ENCODE peak calls at places on chromosome 9, in eight cellular contexts. E is body of pancreas; Y is coronary artery; I is PC-3; J is IMR-90; P is activated effector memory CD4-positive, alpha-beta T cell treated with anti-CD3 and anti-CD28 coated beads, Interleukin-2, amount 50 U/mL, for 16 hours; O is NCI-H2107; F is activated CD4-positive, CD25-positive, alpha-beta regulatory T cell treated with anti-CD3 and anti-CD28 coated beads, Interleukin-2, amount 50 U/mL, for 72 hours. R is an unnamed sample.

GRCh38 chr9:109549386-109549785 is 51.3 kb upstream of the PTPN3 start:
- DNase-seq in O (no peak), P (no peak), F (no peak), I (no peak), Y (no peak), E (no peak), J (no peak), R (no peak)

GRCh38 chr9:69671904-69672827 is at the start of gene APBA1:
- DNase-seq in F (peak), O (peak), I (no peak), E (peak), Y (peak), P (peak), J (peak), R (peak)

GRCh38 chr9:15834541-15834940 is 281.7 kb downstream of the CCDC171 start:
- DNase-seq in J (peak), F (no peak), I (peak), O (no peak), E (peak), P (no peak), Y (no peak), R (no peak)

GRCh38 chr9:128091144-128091543 is 23.1 kb downstream of the SLC25A25 start:
- DNase-seq in J (peak), F (no peak), Y (peak), I (no peak), O (no peak), P (no peak), E (no peak), R (no peak)

GRCh38 chr9:113522858-113523257 is 59.3 kb downstream of the RGS3 start:
- DNase-seq in F (no peak), J (no peak), I (no peak), Y (no peak), P (no peak), O (no peak), E (no peak), R (no peak)

GRCh38 chr9:27436234-27436633 is 87.9 kb upstream of the IFNK start:
- DNase-seq in O (no peak), Y (no peak), J (no peak), I (peak), E (peak), P (no peak), F (no peak), R (no peak)

GRCh38 chr9:95092321-95093072 is 225.0 kb downstream of the FANCC start:
- DNase-seq in Y (no peak), E (peak), P (no peak), I (peak), J (peak), F (no peak), O (no peak), R (no peak)

GRCh38 chr9:14433841-14434511 is 120.0 kb upstream of the NFIB start:
- DNase-seq in F (no peak), O (peak), I (peak), J (peak), E (peak), Y (no peak), P (no peak), R (no peak)

GRCh38 chr9:34032631-34033030 is 16.1 kb downstream of the UBAP2 start:
- DNase-seq in Y (no peak), F (no peak), E (no peak), I (no peak), P (peak), O (no peak), J (no peak), R (no peak)

GRCh38 chr9:15965246-15965745 is 412.5 kb downstream of the CCDC171 start:
- DNase-seq in E (no peak), P (no peak), F (no peak), O (no peak), J (peak), Y (no peak), I (no peak), R (no peak)

GRCh38 chr9:79023134-79023577 is 548.6 kb upstream of the TLE4 start:
- DNase-seq in Y (no peak), O (no peak), E (no peak), F (no peak), P (no peak), J (peak), I (peak), R (no peak)

GRCh38 chr9:14238518-14238917 is 75.4 kb downstream of the NFIB start:
- DNase-seq in J (peak), P (no peak), E (no peak), I (peak), O (no peak), F (no peak), Y (no peak), R (no peak)

GRCh38 chr9:121455527-121456239 is 44.0 kb downstream of the GGTA1 start:
- DNase-seq in J (no peak), P (no peak), Y (no peak), E (no peak), I (no peak), O (no peak), F (no peak), R (no peak)

GRCh38 chr9:119283118-119283794 is 86.0 kb downstream of the BRINP1 start:
- DNase-seq in P (no peak), O (no peak), F (no peak), Y (no peak), I (no peak), J (no peak), E (no peak), R (no peak)

GRCh38 chr9:96122255-96122654 is 179.7 kb downstream of the HSD17B3 start:
- DNase-seq in I (no peak), F (no peak), J (no peak), E (no peak), P (no peak), O (no peak), Y (no peak), R (no peak)

GRCh38 chr9:106861585-106862114 is 1.3 kb upstream of the ZNF462 start:
- DNase-seq in P (no peak), E (no peak), F (no peak), J (no peak), O (no peak), I (no peak), Y (no peak), R (no peak)

GRCh38 chr9:17116400-17116837 is 18.4 kb upstream of the CNTLN start:
- DNase-seq in P (no peak), F (no peak), J (peak), E (no peak), Y (no peak), O (no peak), I (peak), R (no peak)

GRCh38 chr9:37549527-37549926 is 26.7 kb downstream of the FBXO10 start:
- DNase-seq in P (no peak), Y (no peak), E (no peak), F (no peak), J (peak), O (no peak), I (no peak), R (no peak)

GRCh38 chr9:106621299-106621920 is 241.6 kb upstream of the ZNF462 start:
- DNase-seq in Y (no peak), I (no peak), E (no peak), J (no peak), O (no peak), F (no peak), P (no peak), R (no peak)

GRCh38 chr9:16247188-16247875 is 623.1 kb downstream of the BNC2 start:
- DNase-seq in I (peak), F (no peak), O (no peak), J (peak), E (no peak), P (no peak), Y (no peak), R (no peak)

GRCh38 chr9:110186254-110186653 is 21.7 kb downstream of the C9orf152 start:
- DNase-seq in J (peak), Y (no peak), P (no peak), I (peak), F (no peak), O (no peak), E (no peak), R (no peak)

GRCh38 chr9:16282216-16282615 is 588.3 kb downstream of the BNC2 start:
- DNase-seq in I (peak), E (no peak), Y (no peak), F (no peak), J (peak), P (no peak), O (no peak), R (no peak)

GRCh38 chr9:136058152-136058483 is 37.0 kb downstream of the NACC2 start:
- DNase-seq in Y (peak), F (no peak), O (no peak), E (no peak), P (peak), I (no peak), J (no peak), R (no peak)

GRCh38 chr9:137167113-137167751 is 2.6 kb downstream of the LRRC26 start:
- DNase-seq in Y (no peak), I (no peak), P (no peak), O (no peak), J (no peak), E (no peak), F (no peak), R (no peak)

GRCh38 chr9:16870606-16871357 is at the start of gene BNC2:
- DNase-seq in Y (peak), I (peak), J (peak), P (no peak), F (no peak), O (no peak), E (no peak), R (no peak)

GRCh38 chr9:38119570-38119969 is 50.5 kb upstream of the SHB start:
- DNase-seq in Y (peak), F (no peak), I (peak), O (no peak), J (no peak), E (no peak), P (no peak), R (no peak)

GRCh38 chr9:107721705-107722245 is 232.2 kb upstream of the KLF4 start:
- DNase-seq in O (no peak), F (no peak), P (no peak), E (no peak), J (no peak), I (no peak), Y (no peak), R (no peak)

GRCh38 chr9:137174722-137175293 is 3.0 kb upstream of the TMEM210 start:
- DNase-seq in P (no peak), F (no peak), Y (no peak), E (no peak), I (no peak), O (no peak), J (no peak), R (no peak)

GRCh38 chr9:93003552-93004407 is 54.7 kb upstream of the SUSD3 start:
- DNase-seq in O (peak), P (peak), E (peak), Y (no peak), I (peak), F (peak), J (peak), R (no peak)

GRCh38 chr9:85202596-85202995 is 533.1 kb downstream of the NTRK2 start:
- DNase-seq in Y (no peak), E (no peak), J (no peak), F (no peak), I (no peak), P (no peak), O (no peak), R (no peak)

GRCh38 chr9:636931-637591 is 204.4 kb upstream of the DMRT1 start:
- DNase-seq in E (no peak), F (no peak), J (peak), I (no peak), P (no peak), Y (no peak), O (no peak), R (no peak)

GRCh38 chr9:85533538-85533937 is 208.2 kb downstream of the AGTPBP1 start:
- DNase-seq in I (no peak), J (no peak), P (no peak), F (no peak), O (no peak), E (no peak), Y (no peak), R (no peak)